ENCODE peak calls at places on chromosomes 7 and 10, in five cellular contexts. E is mucosa of descending colon, K is psoas muscle, I is ovary, W is fibroblast of lung. A is an unnamed sample.

GRCh38 chr7:36299882-36300341 is 89.8 kb upstream of the ANLN start:
- DNase-seq in E (no peak), K (no peak), I (no peak), W (no peak), A (no peak)

GRCh38 chr10:28276384-28276783 is 26.5 kb downstream of the MPP7 start:
- DNase-seq in E (no peak), K (no peak), I (no peak), W (no peak), A (no peak)

GRCh38 chr7:55568613-55569268 is 3.6 kb downstream of the VOPP1 start:
- DNase-seq in E (no peak), K (no peak), I (no peak), W (peak), A (peak)

GRCh38 chr10:34188221-34188620 is 626.9 kb downstream of the PARD3 start:
- DNase-seq in E (no peak), K (no peak), I (no peak), W (peak), A (no peak)

GRCh38 chr7:45594780-45595535 is 20.8 kb downstream of the ADCY1 start:
- DNase-seq in E (no peak), K (no peak), I (no peak), W (no peak), A (no peak)

GRCh38 chr10:6665847-6666246 is 85.8 kb upstream of the PRKCQ start:
- DNase-seq in E (no peak), K (no peak), I (no peak), W (no peak), A (no peak)

GRCh38 chr7:134120405-134120804 is 6.7 kb upstream of the LRGUK start:
- DNase-seq in E (no peak), K (no peak), I (no peak), W (no peak), A (no peak)

GRCh38 chr10:104321716-104322415 is 16.4 kb downstream of the ITPRIP start:
- DNase-seq in E (no peak), K (no peak), I (no peak), W (peak), A (no peak)

GRCh38 chr10:58813573-58813972 is 300.9 kb downstream of the BICC1 start:
- DNase-seq in E (no peak), K (no peak), I (no peak), W (no peak), A (no peak)

GRCh38 chr7:34057956-34058355 is 152.6 kb downstream of the BMPER start:
- DNase-seq in E (no peak), K (no peak), I (no peak), W (no peak), A (no peak)

GRCh38 chr7:133570321-133570720 is 317.4 kb downstream of the EXOC4 start:
- DNase-seq in E (no peak), K (no peak), I (no peak), W (peak), A (no peak)

GRCh38 chr10:123798856-123799255 is 92.8 kb downstream of the CPXM2 start:
- DNase-seq in E (no peak), K (no peak), I (no peak), W (no peak), A (no peak)

GRCh38 chr10:11772575-11773288 is 30.6 kb downstream of the ECHDC3 start:
- DNase-seq in E (no peak), K (no peak), I (no peak), W (no peak), A (no peak)

GRCh38 chr7:26399309-26399610 is 107.6 kb downstream of the SNX10 start:
- DNase-seq in E (peak), K (peak), I (peak), W (peak), A (no peak)

GRCh38 chr7:7765422-7765821 is 47.0 kb upstream of the RPA3 start:
- DNase-seq in E (no peak), K (no peak), I (no peak), W (no peak), A (no peak)

GRCh38 chr7:78301361-78301760 is 502.8 kb downstream of the PHTF2 start:
- DNase-seq in E (no peak), K (no peak), I (no peak), W (peak), A (peak)

GRCh38 chr7:84502222-84502621 is 307.6 kb upstream of the SEMA3A start:
- DNase-seq in E (no peak), K (no peak), I (no peak), W (no peak), A (no peak)

GRCh38 chr7:90216080-90216674 is 4.6 kb downstream of the STEAP2 start:
- DNase-seq in E (no peak), K (no peak), I (no peak), W (no peak), A (peak)

GRCh38 chr7:52271663-52272062 is 763.8 kb upstream of the POM121L12 start:
- DNase-seq in E (no peak), K (no peak), I (no peak), W (no peak), A (no peak)

GRCh38 chr10:86782691-86783418 is 26.4 kb downstream of the BMPR1A start:
- DNase-seq in E (no peak), K (no peak), I (no peak), W (no peak), A (peak)

GRCh38 chr10:5589071-5589962 is 64.6 kb downstream of the CALML3 start:
- DNase-seq in E (peak), K (no peak), I (no peak), W (no peak), A (no peak)

GRCh38 chr10:29119374-29119773 is 169.5 kb upstream of the LYZL1 start:
- DNase-seq in E (peak), K (no peak), I (peak), W (no peak), A (no peak)

GRCh38 chr10:4588824-4589223 is 237.2 kb upstream of the AKR1E2 start:
- DNase-seq in E (no peak), K (no peak), I (no peak), W (peak), A (no peak)

GRCh38 chr10:6558272-6558671 is 21.8 kb downstream of the PRKCQ start:
- DNase-seq in E (no peak), K (no peak), I (no peak), W (no peak), A (no peak)

GRCh38 chr7:83648464-83649241 is at the start of gene SEMA3E:
- DNase-seq in E (peak), K (no peak), I (no peak), W (peak), A (peak)

GRCh38 chr10:99976886-99977391 is 32.8 kb downstream of the DNMBP start:
- DNase-seq in E (no peak), K (no peak), I (no peak), W (peak), A (peak)

GRCh38 chr7:98319176-98319575 is 37.7 kb downstream of the BRI3 start:
- DNase-seq in E (no peak), K (no peak), I (no peak), W (no peak), A (no peak)

GRCh38 chr10:125076891-125077643 is 83.3 kb downstream of the CTBP2 start:
- DNase-seq in E (no peak), K (no peak), I (no peak), W (peak), A (no peak)

GRCh38 chr10:127159648-127160245 is 36.6 kb downstream of the INSYN2A start:
- DNase-seq in E (no peak), K (no peak), I (no peak), W (no peak), A (no peak)

GRCh38 chr10:63137306-63137705 is 4.2 kb downstream of the NRBF2 start:
- DNase-seq in E (no peak), K (no peak), I (no peak), W (peak), A (no peak)

GRCh38 chr10:63129888-63130287 is 3.2 kb upstream of the NRBF2 start:
- DNase-seq in E (no peak), K (no peak), I (no peak), W (peak), A (peak)

GRCh38 chr10:63132651-63133055 is 475 bp upstream of the NRBF2 start:
- DNase-seq in E (no peak), K (no peak), I (no peak), W (no peak), A (no peak)

GRCh38 chr10:63133056-63133786 is at the start of gene NRBF2:
- DNase-seq in E (peak), K (peak), I (peak), W (peak), A (peak)

DNA sequence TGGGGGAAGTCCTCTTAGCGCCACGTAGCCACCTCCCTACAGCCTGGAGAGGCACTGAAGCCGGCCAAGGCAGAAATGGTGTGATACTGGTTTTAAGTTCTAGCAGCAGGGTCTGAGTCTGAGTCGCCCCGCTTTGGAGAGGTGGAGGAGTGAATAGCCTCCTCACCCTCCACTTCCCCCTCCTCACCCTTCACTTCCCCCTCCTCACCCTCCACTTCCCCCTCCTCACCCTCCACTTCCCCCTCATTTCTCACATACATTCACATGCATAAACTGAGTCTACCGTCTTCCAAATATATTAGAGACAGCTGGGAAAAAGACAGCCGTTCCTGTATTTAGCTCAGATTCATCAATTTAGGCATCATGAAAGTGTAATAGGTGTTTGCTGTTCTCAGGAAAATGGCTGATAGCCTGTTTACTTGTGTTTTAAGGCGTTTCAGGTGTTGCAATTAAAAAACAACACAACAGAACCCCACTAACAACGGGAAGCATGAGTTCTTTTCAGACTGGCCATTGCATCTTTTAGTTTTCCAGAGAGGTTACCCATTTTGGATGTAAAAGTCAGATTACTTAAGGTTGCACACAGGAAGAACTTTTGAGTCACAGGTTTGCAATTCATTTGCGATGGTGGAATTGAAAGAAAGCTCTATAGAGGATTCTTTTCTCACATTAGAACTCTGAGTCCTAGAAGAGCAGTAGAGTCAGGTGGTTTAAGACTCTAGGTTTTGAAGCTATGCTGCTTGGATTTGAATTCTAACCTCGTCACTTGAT is 844 bp downstream of the NRBF2 start:
- DNase-seq in E (no peak), K (no peak), I (no peak), W (peak), A (peak)
- TF ChIP-seq CTCF in E (no peak), K (no peak), I (no peak), W (no peak), A (no peak)

GRCh38 chr10:7795605-7796004 is 7.6 kb downstream of the ATP5F1C start:
- DNase-seq in E (no peak), K (no peak), I (no peak), W (peak), A (peak)

GRCh38 chr10:7794627-7795026 is 6.7 kb downstream of the ATP5F1C start:
- DNase-seq in E (no peak), K (no peak), I (no peak), W (no peak), A (no peak)

GRCh38 chr10:7792541-7792940 is 4.6 kb downstream of the ATP5F1C start:
- DNase-seq in E (no peak), K (no peak), I (no peak), W (peak), A (peak)

DNA sequence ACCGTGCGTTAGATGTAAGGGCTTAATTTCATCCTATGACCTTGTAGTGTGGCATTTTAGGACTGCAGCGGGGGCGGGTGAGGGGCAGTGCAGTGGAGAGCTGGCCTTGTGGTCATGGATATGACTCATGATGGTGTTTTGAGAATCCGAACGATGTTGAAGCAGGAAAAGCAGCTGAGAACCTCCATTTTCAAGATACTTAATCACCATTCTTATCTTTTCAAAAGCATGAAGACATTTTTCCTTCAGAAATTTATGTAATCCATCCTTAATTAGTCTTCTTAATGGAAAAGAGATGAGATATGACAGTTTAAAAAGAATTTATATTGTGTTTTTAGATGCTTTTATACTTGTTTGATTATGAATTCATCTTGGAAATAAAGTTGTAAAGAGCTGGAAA is 9.6 kb downstream of the ATP5F1C start:
- DNase-seq in E (no peak), K (peak), I (peak), W (peak), A (peak)
- H3K4me3 ChIP-seq in E (no peak), K (no peak), I (no peak), W (no peak), A (no peak)

GRCh38 chr7:521221-522070 is 1.8 kb upstream of the PDGFA start:
- DNase-seq in E (peak), K (peak), I (peak), W (peak), A (peak)

GRCh38 chr7:519429-519973 is at the start of gene PDGFA:
- DNase-seq in E (peak), K (peak), I (peak), W (peak), A (peak)

GRCh38 chr7:519974-520458 is 370 bp upstream of the PDGFA start:
- DNase-seq in E (peak), K (peak), I (peak), W (peak), A (peak)

GRCh38 chr7:522071-522937 is 2.7 kb upstream of the PDGFA start:
- DNase-seq in E (peak), K (no peak), I (peak), W (peak), A (peak)

GRCh38 chr7:520503-521161 is 986 bp upstream of the PDGFA start:
- DNase-seq in E (peak), K (no peak), I (peak), W (peak), A (no peak)
- TF ChIP-seq CTCF in E (no peak), K (no peak), I (no peak), W (no peak), A (no peak)

GRCh38 chr7:67731704-67732103 is 735.1 kb downstream of the TYW1 start:
- DNase-seq in E (no peak), K (no peak), I (no peak), W (no peak), A (no peak)

GRCh38 chr7:67729771-67730170 is 733.1 kb downstream of the TYW1 start:
- DNase-seq in E (no peak), K (no peak), I (no peak), W (no peak), A (no peak)

GRCh38 chr7:67738145-67738544 is 741.5 kb downstream of the TYW1 start:
- DNase-seq in E (no peak), K (no peak), I (no peak), W (no peak), A (no peak)

DNA sequence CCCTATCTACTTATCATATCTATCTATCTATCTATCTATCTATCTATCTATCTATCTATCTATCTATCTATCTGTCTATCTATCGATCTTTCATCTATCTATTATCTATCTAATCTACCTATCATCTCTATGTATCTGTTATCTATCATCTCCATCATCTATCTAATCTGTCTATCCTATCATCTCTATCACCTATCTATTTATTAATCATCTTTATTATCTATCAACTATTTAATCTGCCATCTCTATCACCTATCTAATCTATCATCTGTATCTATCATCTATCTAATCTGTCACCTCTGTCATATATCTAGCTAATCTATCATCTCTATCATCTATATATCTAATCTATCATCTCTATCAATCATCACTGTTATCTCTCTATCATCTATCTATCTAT is 736.3 kb downstream of the TYW1 start:
- DNase-seq in E (no peak), K (no peak), I (no peak), W (no peak), A (no peak)
- H3K4me3 ChIP-seq in E (no peak), K (no peak), I (no peak), W (no peak), A (no peak)

DNA sequence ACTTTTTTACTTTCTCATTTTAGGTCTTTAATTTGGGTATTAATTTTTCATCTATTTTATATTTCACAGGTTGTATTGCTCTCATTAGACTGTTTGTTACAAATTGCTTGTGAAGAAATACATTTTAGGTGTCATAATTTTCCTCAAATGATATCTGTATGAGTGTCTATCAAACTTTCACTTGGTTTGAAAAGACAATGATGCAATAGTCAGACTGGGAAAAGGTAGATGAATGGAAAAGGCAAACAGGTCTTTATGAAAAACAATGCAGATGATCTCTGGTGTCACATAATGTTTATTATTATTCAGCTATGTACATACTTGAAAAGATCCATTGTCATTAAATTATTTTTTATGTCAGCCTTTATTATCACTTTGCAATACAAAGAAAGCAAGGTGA is 80.2 kb downstream of the PTPRZ1 start:
- DNase-seq in E (no peak), K (no peak), I (no peak), W (no peak), A (no peak)
- TF ChIP-seq CTCF in E (no peak), K (no peak), I (no peak), W (no peak), A (no peak)

GRCh38 chr10:14876764-14877163 is 1.9 kb upstream of the SUV39H2 start:
- DNase-seq in E (no peak), K (no peak), I (no peak), W (no peak), A (no peak)
- H3K4me3 ChIP-seq in E (no peak), K (peak), I (no peak), W (peak), A (peak)

DNA sequence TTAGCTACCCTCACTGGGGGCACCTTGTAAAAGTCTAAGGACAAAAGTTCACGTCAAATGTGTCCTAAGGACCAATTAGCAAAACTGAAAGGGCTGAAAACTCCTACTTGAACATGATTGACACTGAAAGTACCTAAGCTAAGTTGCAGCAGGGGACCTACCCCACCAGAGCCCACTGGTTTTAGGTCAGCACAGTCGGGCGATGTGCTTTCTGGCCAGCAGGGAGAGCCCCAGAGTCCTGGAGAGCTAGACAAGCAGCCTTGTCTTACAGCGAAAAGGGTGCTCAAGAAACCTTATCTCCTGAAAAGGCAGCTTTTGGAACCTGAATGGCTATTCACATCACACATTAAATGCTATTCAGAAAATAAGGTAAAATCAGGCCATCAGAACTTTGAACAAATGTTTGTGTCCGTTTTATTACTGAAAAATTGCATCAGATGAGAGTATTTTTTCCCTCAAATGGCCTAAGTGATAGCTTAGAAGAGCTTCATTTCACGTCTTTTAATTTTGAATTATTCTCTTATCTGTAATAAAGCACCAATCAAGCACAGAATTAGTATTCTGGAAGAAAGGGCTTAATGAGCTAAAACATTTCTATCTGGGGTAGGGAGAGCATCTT is 52.2 kb upstream of the MKI67 start:
- DNase-seq in E (peak), K (no peak), I (no peak), W (peak), A (no peak)
- TF ChIP-seq CTCF in E (peak), K (no peak), I (no peak), W (peak), A (peak)

GRCh38 chr7:117951711-117952280 is 78.6 kb upstream of the CTTNBP2 start:
- DNase-seq in E (no peak), K (no peak), I (no peak), W (no peak), A (no peak)
- H3K4me3 ChIP-seq in E (no peak), K (no peak), I (no peak), W (no peak), A (no peak)

GRCh38 chr10:78231930-78232329 is 198.3 kb downstream of the RPS24 start:
- DNase-seq in E (no peak), K (peak), I (no peak), W (no peak), A (peak)
- TF ChIP-seq CTCF in E (no peak), K (peak), I (peak), W (peak), A (peak)

A was measured in fibroblast of the aortic adventitia.